ENCODE peak calls at places on chromosomes 16 and 17, in seven cellular contexts. D is kidney, F is colonic mucosa, N is heart left ventricle, E is pancreas, T is sigmoid colon, X is spleen. P is an unnamed sample. For H3K4me1, the result is how much of the 10 kb centered on the place peaks cover.

GRCh38 chr17:37815516-37815915 is 70.7 kb upstream of the HNF1B start:
- DNase-seq in F (no peak), X (no peak), N (no peak), E (no peak), T (no peak), D (no peak), P (no peak)

GRCh38 chr17:40720904-40721303 is 17.4 kb upstream of the KRT24 start:
- DNase-seq in D (no peak), N (no peak), T (no peak), X (no peak), F (no peak), E (no peak), P (no peak)

GRCh38 chr16:97822-98221 is 19.8 kb downstream of the MPG start:
- DNase-seq in E (no peak), D (no peak), F (no peak), N (no peak), T (no peak), X (peak), P (no peak)

GRCh38 chr16:50279142-50279865 is 13.0 kb downstream of the ADCY7 start:
- DNase-seq in E (peak), N (peak), T (peak), X (peak), D (peak), F (peak), P (no peak)

GRCh38 chr17:7330099-7331015 is 1.2 kb upstream of the NEURL4 start:
- DNase-seq in E (peak), X (peak), N (peak), F (peak), T (peak), D (peak), P (peak)

GRCh38 chr17:39027037-39027436 is 59.8 kb upstream of the FBXO47 start:
- DNase-seq in D (peak), N (peak), E (peak), T (peak), X (no peak), F (peak), P (no peak)

GRCh38 chr16:49283376-49284049 is 1.9 kb upstream of the CBLN1 start:
- DNase-seq in E (no peak), T (no peak), N (no peak), X (no peak), F (no peak), D (no peak), P (no peak)

GRCh38 chr16:50520451-50521245 is 27.5 kb upstream of the NKD1 start:
- DNase-seq in F (no peak), X (no peak), T (peak), D (no peak), N (peak), E (no peak), P (no peak)

GRCh38 chr16:84169765-84170310 is 17.0 kb downstream of the TAF1C start:
- DNase-seq in X (peak), F (no peak), E (no peak), T (no peak), D (no peak), N (no peak), P (no peak)

GRCh38 chr17:55654821-55655220 is 67.8 kb downstream of the TMEM100 start:
- DNase-seq in N (no peak), X (no peak), T (no peak), D (no peak), F (no peak), E (no peak), P (no peak)

DNA sequence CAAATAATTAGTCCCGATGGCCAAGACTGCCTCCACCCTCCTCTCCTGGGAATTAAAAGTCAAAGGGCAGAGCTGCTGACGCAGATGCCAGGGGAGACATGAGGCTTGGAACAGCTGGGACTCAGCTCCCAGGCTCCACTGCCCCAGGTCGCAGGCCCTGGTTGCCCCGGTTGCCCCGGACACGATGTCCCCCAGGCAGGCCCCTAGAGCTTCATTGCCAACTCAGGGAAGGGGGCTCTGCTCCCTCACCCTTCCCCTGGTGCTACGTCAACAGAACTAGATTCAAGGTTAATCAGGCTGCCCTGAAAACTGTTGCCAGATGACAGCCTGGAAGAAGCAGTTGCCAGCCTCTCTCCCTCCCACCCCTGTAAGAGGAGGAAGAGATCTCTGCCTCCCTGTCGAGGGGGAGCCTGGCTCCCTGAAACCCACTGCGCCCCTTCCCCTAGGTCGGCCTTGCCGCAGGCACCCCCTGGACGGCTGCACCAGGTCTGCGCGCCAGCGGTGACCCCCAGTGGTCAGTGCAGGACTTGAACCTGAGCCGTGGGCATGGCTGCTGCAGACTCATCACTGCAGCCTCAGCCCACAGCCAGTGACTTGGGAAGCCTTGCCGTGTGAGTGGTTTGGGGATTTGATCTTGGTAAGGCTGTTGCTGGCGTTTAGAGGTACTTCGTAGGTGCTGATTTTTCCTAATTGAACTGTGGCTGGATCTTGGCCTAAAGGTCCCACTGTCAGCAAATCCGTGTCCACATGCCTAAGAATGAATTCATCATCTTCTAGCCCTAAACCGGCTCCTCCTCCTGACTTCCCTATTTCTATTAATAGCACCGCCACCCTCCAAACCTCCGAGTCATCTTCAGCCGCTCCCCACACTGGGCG is 84.1 kb upstream of the TOB1 start:
- DNase-seq in F (peak), N (peak), X (peak), D (peak), E (peak), T (peak), P (peak)
- H3K4me1 ChIP-seq in F (under half), N (under half), X (half or more), D (under half), E (under half), T (under half), P (under half)

GRCh38 chr16:15051387-15051951 is 4.4 kb downstream of the NTAN1 start:
- DNase-seq in T (no peak), E (no peak), X (no peak), D (no peak), F (no peak), N (no peak), P (no peak)
- H3K4me3 ChIP-seq in T (no peak), E (no peak), X (no peak), D (no peak), F (no peak), N (no peak), P (no peak)

GRCh38 chr17:78872486-78872885 is 30.5 kb downstream of the CEP295NL start:
- DNase-seq in N (no peak), T (no peak), F (no peak), D (no peak), X (no peak), E (no peak), P (no peak)

GRCh38 chr17:78875738-78876597 is 27.0 kb downstream of the CEP295NL start:
- DNase-seq in E (no peak), F (no peak), D (no peak), T (no peak), N (no peak), X (no peak), P (no peak)

GRCh38 chr17:78870621-78871020 is 30.0 kb upstream of the USP36 start:
- DNase-seq in N (no peak), F (no peak), D (no peak), E (no peak), T (no peak), X (no peak), P (no peak)

GRCh38 chr17:78875331-78875730 is 27.7 kb downstream of the CEP295NL start:
- DNase-seq in F (no peak), D (no peak), X (no peak), N (no peak), T (no peak), E (no peak), P (no peak)

DNA sequence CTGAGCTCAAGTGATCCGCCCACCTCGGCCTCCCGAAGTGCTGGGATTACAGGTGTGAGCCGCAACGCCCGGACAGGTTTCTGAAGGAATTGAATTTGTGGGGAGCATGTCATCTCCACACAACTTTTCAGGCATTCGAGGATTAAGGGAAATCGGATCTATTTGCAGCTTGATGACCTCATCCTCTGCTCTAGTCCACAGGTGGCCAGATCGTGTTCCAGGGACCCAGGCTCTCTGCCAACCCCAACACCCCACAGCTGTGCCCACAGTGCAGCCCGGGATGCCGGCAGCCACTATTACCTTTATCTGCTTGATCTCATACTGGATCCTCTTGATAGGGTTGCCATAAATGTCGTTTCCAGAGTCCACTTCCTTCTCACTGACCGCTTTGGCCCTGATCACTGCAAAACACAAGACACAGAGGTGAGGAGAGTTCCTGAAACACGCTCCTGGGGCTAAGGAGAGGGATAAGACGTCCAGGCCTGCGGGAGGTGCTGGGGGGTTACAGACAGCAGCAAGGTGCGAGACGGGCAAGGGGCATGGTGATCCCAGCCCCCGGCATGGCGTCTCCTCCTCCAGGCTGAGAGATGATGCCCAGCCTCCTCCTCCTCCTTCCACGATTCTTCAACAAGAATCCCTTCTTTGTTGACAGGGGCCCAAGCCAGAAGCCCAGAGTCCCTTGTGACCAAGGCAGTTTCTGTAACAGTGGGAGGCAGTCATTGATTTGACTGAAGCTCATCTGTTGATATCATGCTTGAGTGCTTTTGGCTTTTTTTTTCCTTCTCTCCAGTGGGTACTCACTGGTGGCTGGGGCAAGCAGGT is 29.3 kb downstream of the CEP295NL start:
- DNase-seq in N (peak), X (no peak), T (no peak), D (no peak), E (peak), F (no peak), P (no peak)
- H3K27ac ChIP-seq in N (peak), X (peak), T (peak), D (peak), E (peak), F (no peak), P (no peak)

GRCh38 chr17:42517516-42517915 is 18.5 kb upstream of the NAGLU start:
- DNase-seq in D (peak), N (peak), T (peak), X (peak), E (peak), F (peak), P (peak)
- H3K4me1 ChIP-seq in D (half or more), N (half or more), T (under half), X (half or more), E (under half), F (under half), P (under half)

DNA sequence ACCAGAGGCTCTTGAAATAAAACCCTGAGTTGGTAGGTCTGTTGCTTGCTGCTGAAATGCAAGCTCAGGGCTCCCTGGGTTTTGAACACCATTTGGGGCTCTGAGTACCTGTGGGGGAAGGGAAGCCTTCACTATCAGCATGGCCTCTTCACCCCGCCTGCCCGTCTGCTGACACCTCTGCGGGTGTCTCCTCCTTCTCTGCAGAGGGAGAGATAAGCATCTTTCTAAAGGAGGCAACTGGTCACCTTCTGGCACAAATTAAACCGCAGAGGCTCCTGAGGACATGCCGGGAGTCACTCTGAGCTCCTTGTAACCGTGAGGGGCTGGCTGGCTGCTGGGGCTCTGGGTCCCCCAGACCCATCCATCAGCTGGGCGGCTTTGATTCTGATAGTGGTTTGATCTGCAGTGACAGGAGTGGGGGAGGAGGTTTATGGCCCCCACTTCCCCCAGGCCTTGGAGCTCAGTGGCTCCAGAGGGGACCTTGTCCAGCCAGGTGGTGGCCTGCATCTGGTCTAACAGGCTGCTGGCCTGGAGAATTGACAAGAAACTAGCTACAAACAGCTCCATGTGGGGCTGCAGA is 123.5 kb downstream of the IRF8 start:
- DNase-seq in T (peak), N (no peak), X (no peak), D (peak), F (no peak), E (no peak), P (no peak)
- H3K4me3 ChIP-seq in T (no peak), N (no peak), X (no peak), D (no peak), F (no peak), E (no peak), P (no peak)

GRCh38 chr17:82882715-82883446 is 43.1 kb upstream of the ZNF750 start:
- DNase-seq in E (peak), D (peak), T (no peak), F (peak), X (peak), N (no peak), P (peak)
- H3K27ac ChIP-seq in E (peak), D (peak), T (peak), F (peak), X (peak), N (no peak), P (peak)

P was measured in CD4-positive, CD25-positive, alpha-beta regulatory T cell.